ENCODE peak calls at places on chromosomes 11 and 22, in five cellular contexts. U, O, H, N and W are unnamed samples.
A peak's percentile ranks its signal among the peaks of the same experiment; 100 is the strongest.

GRCh38 chr11:44727114-44727372 is 281 bp downstream of the TSPAN18 start:
- DNase-seq in O (no peak), H (no peak), U (no peak), N (no peak), W (no peak)

GRCh38 chr11:104547996-104548661 is 350.1 kb downstream of the CASP12 start:
- DNase-seq in N (no peak), U (no peak), H (no peak), O (no peak), W (peak; percentile 12)

GRCh38 chr22:46626356-46626755 is 6.2 kb downstream of the GRAMD4 start:
- DNase-seq in O (no peak), U (no peak), H (no peak), N (no peak), W (no peak)

GRCh38 chr11:8813658-8814057 is 97.3 kb upstream of the AKIP1 start:
- DNase-seq in U (peak; percentile 83), O (peak; percentile 45), N (peak; percentile 66), H (peak; percentile 88), W (peak; percentile 76)

GRCh38 chr22:29394931-29395581 is 6.7 kb upstream of the AP1B1 start:
- DNase-seq in H (peak; percentile 84), U (peak; percentile 76), O (peak; percentile 70), N (peak; percentile 64), W (peak; percentile 41)

GRCh38 chr11:94771390-94771789 is 3.2 kb downstream of the AMOTL1 start:
- DNase-seq in U (no peak), N (no peak), H (no peak), O (no peak), W (no peak)

GRCh38 chr11:48074425-48075181 is 94.2 kb downstream of the PTPRJ start:
- DNase-seq in H (no peak), O (no peak), N (no peak), U (no peak), W (no peak)

GRCh38 chr11:123570939-123571590 is 83.4 kb downstream of the SCN3B start:
- DNase-seq in N (no peak), U (no peak), O (no peak), H (no peak), W (no peak)

GRCh38 chr11:73856001-73856663 is 20.5 kb downstream of the COA4 start:
- DNase-seq in O (no peak), H (no peak), U (no peak), N (no peak), W (no peak)

GRCh38 chr11:25200925-25201324 is 704.1 kb downstream of the LUZP2 start:
- DNase-seq in H (no peak), U (no peak), O (no peak), N (no peak), W (no peak)

GRCh38 chr11:67563354-67564114 is 20.1 kb upstream of the GSTP1 start:
- DNase-seq in O (peak; percentile 33), N (peak; percentile 50), H (peak; percentile 37), U (peak; percentile 78), W (peak; percentile 96)

GRCh38 chr22:27880778-27881394 is 38.2 kb downstream of the PITPNB start:
- DNase-seq in U (no peak), O (peak; percentile 87), H (peak; percentile 65), N (no peak), W (peak; percentile 59)

GRCh38 chr11:122779047-122779629 is 59.2 kb upstream of the CRTAM start:
- DNase-seq in U (no peak), N (no peak), H (no peak), O (no peak), W (no peak)

GRCh38 chr11:86932942-86933875 is 22.0 kb downstream of the FZD4 start:
- DNase-seq in N (no peak), H (no peak), O (no peak), U (no peak), W (no peak)

GRCh38 chr11:47143322-47143721 is 33.4 kb downstream of the ARFGAP2 start:
- DNase-seq in O (peak; percentile 43), H (no peak), U (no peak), N (peak; percentile 32), W (peak; percentile 79)

GRCh38 chr11:86152006-86152862 is 83.3 kb upstream of the PICALM start:
- DNase-seq in O (no peak), N (no peak), U (no peak), H (no peak), W (peak; percentile 89)

GRCh38 chr11:105100206-105100605 is 39.4 kb downstream of the CARD18 start:
- DNase-seq in N (no peak), U (no peak), H (no peak), O (no peak), W (no peak)

GRCh38 chr11:82234256-82234655 is 499.4 kb downstream of the FAM181B start:
- DNase-seq in O (no peak), H (no peak), U (no peak), N (no peak), W (no peak)

GRCh38 chr22:26675687-26676273 is 18.4 kb downstream of the MIAT start:
- DNase-seq in U (no peak), N (no peak), H (no peak), O (no peak), W (no peak)

GRCh38 chr22:37383342-37383741 is 43.9 kb downstream of the ELFN2 start:
- DNase-seq in O (no peak), H (no peak), N (no peak), U (no peak), W (no peak)

GRCh38 chr11:69920500-69921428 is 101.5 kb upstream of the FGF3 start:
- DNase-seq in O (no peak), U (peak; percentile 26), N (no peak), H (no peak), W (no peak)

GRCh38 chr22:46051646-46052045 is 74.7 kb upstream of the WNT7B start:
- DNase-seq in O (no peak), H (no peak), U (peak; percentile 19), N (peak; percentile 10), W (no peak)

GRCh38 chr22:27032121-27032761 is 374.9 kb downstream of the MIAT start:
- DNase-seq in H (peak; percentile 12), U (peak; percentile 58), N (no peak), O (no peak), W (peak; percentile 10)

GRCh38 chr11:32391965-32392553 is 43.3 kb downstream of the WT1 start:
- DNase-seq in O (no peak), N (no peak), U (no peak), H (no peak), W (peak; percentile 84)

GRCh38 chr22:20904008-20904979 is 12.9 kb upstream of the CRKL start:
- DNase-seq in O (peak; percentile 56), N (no peak), H (no peak), U (no peak), W (peak; percentile 94)

GRCh38 chr22:20905415-20906386 is 11.5 kb upstream of the CRKL start:
- DNase-seq in U (no peak), O (no peak), N (no peak), H (no peak), W (no peak)

GRCh38 chr22:20903093-20903492 is 14.1 kb upstream of the CRKL start:
- DNase-seq in O (no peak), U (no peak), H (no peak), N (no peak), W (no peak)

GRCh38 chr22:20904980-20905355 is 12.2 kb upstream of the CRKL start:
- DNase-seq in H (no peak), N (no peak), O (no peak), U (no peak), W (no peak)

DNA sequence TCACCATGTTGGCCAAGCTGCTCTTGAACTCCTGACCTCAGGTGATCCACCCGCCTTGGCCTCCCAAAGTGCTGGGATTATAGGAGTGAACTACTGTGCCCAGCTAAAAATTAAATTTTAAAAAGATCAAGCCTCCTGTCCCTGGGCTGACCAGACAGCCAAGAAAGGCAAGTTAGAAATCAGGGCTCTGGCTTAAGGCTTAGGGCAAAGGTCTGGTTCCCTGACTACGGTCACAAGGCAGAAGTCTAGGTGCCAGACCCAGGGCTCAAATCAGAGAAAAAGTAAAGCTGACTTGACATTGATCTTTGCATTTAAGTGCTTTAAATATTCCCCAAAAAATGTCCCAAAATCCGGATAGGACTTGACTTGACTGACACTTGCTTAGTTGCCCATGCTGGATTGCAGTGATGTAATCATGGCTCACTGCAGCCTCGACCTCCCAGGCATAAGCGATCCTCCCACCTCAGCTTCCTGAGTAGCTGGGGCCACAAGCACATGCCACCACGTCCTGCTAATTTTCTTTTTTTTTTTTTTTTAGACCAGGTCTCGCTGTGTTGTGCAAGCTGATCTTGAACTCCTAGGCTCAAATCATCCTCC is 17.3 kb upstream of the CRKL start:
- DNase-seq in N (no peak), U (no peak), O (no peak), H (no peak), W (no peak)
- H3K4me3 ChIP-seq in N (no peak overlapping the region), U (no peak overlapping the region), O (no peak overlapping the region), H (no peak overlapping the region), W (no peak overlapping the region)

GRCh38 chr11:34408580-34409172 is 30.1 kb upstream of the CAT start:
- DNase-seq in O (no peak), N (no peak), U (no peak), H (no peak), W (no peak)
- H3K4me3 ChIP-seq in O (no peak overlapping the region), N (no peak overlapping the region), U (no peak overlapping the region), H (no peak overlapping the region), W (no peak overlapping the region)

GRCh38 chr22:23200896-23201295 is 20.6 kb downstream of the BCR start:
- DNase-seq in H (no peak), O (no peak), U (peak; percentile 26), N (no peak), W (no peak)

GRCh38 chr22:23202812-23203451 is 22.6 kb downstream of the BCR start:
- DNase-seq in U (no peak), N (no peak), H (no peak), O (no peak), W (no peak)

GRCh38 chr22:23197836-23198235 is 17.5 kb downstream of the BCR start:
- DNase-seq in O (no peak), N (no peak), H (no peak), U (no peak), W (no peak)

GRCh38 chr22:23196165-23196564 is 15.9 kb downstream of the BCR start:
- DNase-seq in O (no peak), H (no peak), U (no peak), N (no peak), W (no peak)

DNA sequence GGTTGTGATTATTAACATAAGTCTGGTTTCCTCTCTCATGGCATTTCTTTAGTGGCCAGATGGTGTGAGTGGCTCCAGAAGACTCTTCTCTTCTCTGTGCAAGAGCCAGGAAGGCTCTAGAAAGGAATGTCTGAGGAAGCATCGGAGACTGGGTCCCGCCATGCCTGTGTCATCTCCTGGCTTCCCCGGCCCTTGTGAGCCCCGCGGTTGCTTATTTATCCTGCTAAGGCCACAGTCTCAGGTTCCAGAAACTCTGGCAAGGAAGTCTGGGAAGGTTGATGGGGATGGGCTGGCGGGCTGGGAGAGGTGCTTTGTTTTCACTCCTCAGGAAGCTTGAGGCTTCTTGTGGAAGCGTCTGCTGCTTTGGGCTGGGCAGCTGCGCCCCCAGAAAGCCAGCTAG is 18.9 kb downstream of the BCR start:
- DNase-seq in O (no peak), N (no peak), U (no peak), H (peak; percentile 20), W (peak; percentile 76)
- H3K4me3 ChIP-seq in O (no peak overlapping the region), N (no peak overlapping the region), U (no peak overlapping the region), H (no peak overlapping the region), W (no peak overlapping the region)

GRCh38 chr11:114086394-114086793 is 26.9 kb downstream of the ZBTB16 start:
- DNase-seq in N (no peak), U (no peak), O (no peak), H (no peak), W (no peak)

GRCh38 chr11:114087028-114087427 is 27.5 kb downstream of the ZBTB16 start:
- DNase-seq in U (no peak), O (no peak), N (no peak), H (no peak), W (no peak)

GRCh38 chr11:114089748-114090147 is 30.2 kb downstream of the ZBTB16 start:
- DNase-seq in O (no peak), U (peak; percentile 65), N (no peak), H (no peak), W (no peak)

GRCh38 chr11:114088836-114089235 is 29.3 kb downstream of the ZBTB16 start:
- DNase-seq in U (peak; percentile 69), O (no peak), H (no peak), N (no peak), W (no peak)

GRCh38 chr11:114088216-114088615 is 28.7 kb downstream of the ZBTB16 start:
- DNase-seq in H (no peak), O (no peak), U (peak; percentile 55), N (no peak), W (no peak)
- H3K4me3 ChIP-seq in H (no peak overlapping the region), O (no peak overlapping the region), U (no peak overlapping the region), N (peak overlapping the region; percentile 4), W (no peak overlapping the region)